ENCODE peak calls at places on chromosomes 1 and 21, in eight cellular contexts. One of them, this sample, is unnamed.

GRCh38 chr1:63829349-63830327 is 55.8 kb downstream of the ROR1 start:
- DNase-seq in astrocyte of the cerebellum: no peak
- DNase-seq in astrocyte of the spinal cord: peak
- DNase-seq in K562: no peak
- DNase-seq in left ventricle myocardium inferior: no peak
- DNase-seq in CD8-positive, alpha-beta memory T cell: no peak
- DNase-seq in GM12878: no peak
- DNase-seq in SK-N-MC: no peak
- DNase-seq in this sample: no peak

GRCh38 chr1:98827041-98827440 is 165.5 kb downstream of the SNX7 start:
- DNase-seq in astrocyte of the cerebellum: no peak
- DNase-seq in astrocyte of the spinal cord: no peak
- DNase-seq in K562: no peak
- DNase-seq in left ventricle myocardium inferior: no peak
- DNase-seq in CD8-positive, alpha-beta memory T cell: no peak
- DNase-seq in GM12878: no peak
- DNase-seq in SK-N-MC: no peak
- DNase-seq in this sample: no peak

GRCh38 chr1:234324668-234325225 is 48.5 kb upstream of the COA6 start:
- DNase-seq in astrocyte of the cerebellum: no peak
- DNase-seq in astrocyte of the spinal cord: no peak
- DNase-seq in K562: no peak
- DNase-seq in left ventricle myocardium inferior: no peak
- DNase-seq in CD8-positive, alpha-beta memory T cell: no peak
- DNase-seq in GM12878: no peak
- DNase-seq in SK-N-MC: no peak
- DNase-seq in this sample: no peak

GRCh38 chr1:187001198-187001904 is 172.6 kb downstream of the PLA2G4A start:
- DNase-seq in astrocyte of the cerebellum: peak
- DNase-seq in astrocyte of the spinal cord: peak
- DNase-seq in K562: no peak
- DNase-seq in left ventricle myocardium inferior: no peak
- DNase-seq in CD8-positive, alpha-beta memory T cell: no peak
- DNase-seq in GM12878: no peak
- DNase-seq in SK-N-MC: no peak
- DNase-seq in this sample: no peak

GRCh38 chr1:107557095-107557494 is 407.9 kb downstream of the VAV3 start:
- DNase-seq in astrocyte of the cerebellum: no peak
- DNase-seq in astrocyte of the spinal cord: no peak
- DNase-seq in K562: no peak
- DNase-seq in left ventricle myocardium inferior: no peak
- DNase-seq in CD8-positive, alpha-beta memory T cell: no peak
- DNase-seq in GM12878: no peak
- DNase-seq in SK-N-MC: no peak
- DNase-seq in this sample: no peak

GRCh38 chr1:44025816-44026215 is 5.4 kb downstream of the SLC6A9 start:
- DNase-seq in astrocyte of the cerebellum: no peak
- DNase-seq in astrocyte of the spinal cord: no peak
- DNase-seq in K562: no peak
- DNase-seq in left ventricle myocardium inferior: no peak
- DNase-seq in CD8-positive, alpha-beta memory T cell: no peak
- DNase-seq in GM12878: no peak
- DNase-seq in SK-N-MC: no peak
- DNase-seq in this sample: no peak

GRCh38 chr1:30749691-30750583 is 7.6 kb downstream of the LAPTM5 start:
- DNase-seq in astrocyte of the cerebellum: no peak
- DNase-seq in astrocyte of the spinal cord: no peak
- DNase-seq in K562: no peak
- DNase-seq in left ventricle myocardium inferior: no peak
- DNase-seq in CD8-positive, alpha-beta memory T cell: peak
- DNase-seq in GM12878: no peak
- DNase-seq in SK-N-MC: no peak
- DNase-seq in this sample: peak

GRCh38 chr21:38973552-38973951 is 167.8 kb downstream of the ETS2 start:
- DNase-seq in astrocyte of the cerebellum: no peak
- DNase-seq in astrocyte of the spinal cord: no peak
- DNase-seq in K562: no peak
- DNase-seq in left ventricle myocardium inferior: no peak
- DNase-seq in CD8-positive, alpha-beta memory T cell: no peak
- DNase-seq in GM12878: no peak
- DNase-seq in SK-N-MC: no peak
- DNase-seq in this sample: no peak

GRCh38 chr1:234914606-234915290 is 213.9 kb downstream of the TOMM20 start:
- DNase-seq in astrocyte of the cerebellum: no peak
- DNase-seq in astrocyte of the spinal cord: no peak
- DNase-seq in K562: no peak
- DNase-seq in left ventricle myocardium inferior: no peak
- DNase-seq in CD8-positive, alpha-beta memory T cell: no peak
- DNase-seq in GM12878: no peak
- DNase-seq in SK-N-MC: no peak
- DNase-seq in this sample: no peak

GRCh38 chr1:72286401-72286800 is 4.1 kb upstream of the NEGR1 start:
- DNase-seq in astrocyte of the cerebellum: no peak
- DNase-seq in astrocyte of the spinal cord: no peak
- DNase-seq in K562: no peak
- DNase-seq in left ventricle myocardium inferior: no peak
- DNase-seq in CD8-positive, alpha-beta memory T cell: no peak
- DNase-seq in GM12878: no peak
- DNase-seq in SK-N-MC: no peak
- DNase-seq in this sample: no peak

GRCh38 chr1:12067900-12068821 is 5.1 kb downstream of the TNFRSF8 start:
- DNase-seq in astrocyte of the cerebellum: no peak
- DNase-seq in astrocyte of the spinal cord: peak
- DNase-seq in K562: peak
- DNase-seq in left ventricle myocardium inferior: no peak
- DNase-seq in CD8-positive, alpha-beta memory T cell: no peak
- DNase-seq in GM12878: peak
- DNase-seq in SK-N-MC: no peak
- DNase-seq in this sample: no peak

GRCh38 chr1:237851209-237851845 is 39.4 kb downstream of the ZP4 start:
- DNase-seq in astrocyte of the cerebellum: peak
- DNase-seq in astrocyte of the spinal cord: peak
- DNase-seq in K562: peak
- DNase-seq in left ventricle myocardium inferior: no peak
- DNase-seq in CD8-positive, alpha-beta memory T cell: no peak
- DNase-seq in GM12878: no peak
- DNase-seq in SK-N-MC: peak
- DNase-seq in this sample: peak

GRCh38 chr1:164443836-164444235 is 115.1 kb upstream of the PBX1 start:
- DNase-seq in astrocyte of the cerebellum: no peak
- DNase-seq in astrocyte of the spinal cord: no peak
- DNase-seq in K562: no peak
- DNase-seq in left ventricle myocardium inferior: no peak
- DNase-seq in CD8-positive, alpha-beta memory T cell: no peak
- DNase-seq in GM12878: no peak
- DNase-seq in SK-N-MC: no peak
- DNase-seq in this sample: no peak

GRCh38 chr1:181354865-181355264 is 128.5 kb upstream of the CACNA1E start:
- DNase-seq in astrocyte of the cerebellum: no peak
- DNase-seq in astrocyte of the spinal cord: no peak
- DNase-seq in K562: no peak
- DNase-seq in left ventricle myocardium inferior: no peak
- DNase-seq in CD8-positive, alpha-beta memory T cell: no peak
- DNase-seq in GM12878: no peak
- DNase-seq in SK-N-MC: no peak
- DNase-seq in this sample: no peak

GRCh38 chr21:45372732-45373355 is 32.1 kb upstream of the COL18A1 start:
- DNase-seq in astrocyte of the cerebellum: no peak
- DNase-seq in astrocyte of the spinal cord: no peak
- DNase-seq in K562: no peak
- DNase-seq in left ventricle myocardium inferior: peak
- DNase-seq in CD8-positive, alpha-beta memory T cell: no peak
- DNase-seq in GM12878: no peak
- DNase-seq in SK-N-MC: no peak
- DNase-seq in this sample: no peak

GRCh38 chr1:6313382-6314265 is 52.7 kb upstream of the GPR153 start:
- DNase-seq in astrocyte of the cerebellum: no peak
- DNase-seq in astrocyte of the spinal cord: no peak
- DNase-seq in K562: peak
- DNase-seq in left ventricle myocardium inferior: no peak
- DNase-seq in CD8-positive, alpha-beta memory T cell: no peak
- DNase-seq in GM12878: no peak
- DNase-seq in SK-N-MC: no peak
- DNase-seq in this sample: no peak

GRCh38 chr1:76939107-76939816 is 72.0 kb downstream of the ST6GALNAC5 start:
- DNase-seq in astrocyte of the cerebellum: peak
- DNase-seq in astrocyte of the spinal cord: peak
- DNase-seq in K562: no peak
- DNase-seq in left ventricle myocardium inferior: no peak
- DNase-seq in CD8-positive, alpha-beta memory T cell: no peak
- DNase-seq in GM12878: no peak
- DNase-seq in SK-N-MC: no peak
- DNase-seq in this sample: no peak

GRCh38 chr1:27364696-27365371 is 1.9 kb downstream of the MAP3K6 start:
- DNase-seq in astrocyte of the cerebellum: no peak
- DNase-seq in astrocyte of the spinal cord: no peak
- DNase-seq in K562: no peak
- DNase-seq in left ventricle myocardium inferior: no peak
- DNase-seq in CD8-positive, alpha-beta memory T cell: no peak
- DNase-seq in GM12878: no peak
- DNase-seq in SK-N-MC: no peak
- DNase-seq in this sample: no peak
- H3K4me3 ChIP-seq in astrocyte of the cerebellum: peak
- H3K4me3 ChIP-seq in astrocyte of the spinal cord: peak
- H3K4me3 ChIP-seq in K562: peak
- H3K4me3 ChIP-seq in left ventricle myocardium inferior: peak
- H3K4me3 ChIP-seq in CD8-positive, alpha-beta memory T cell: peak
- H3K4me3 ChIP-seq in GM12878: no peak
- H3K4me3 ChIP-seq in SK-N-MC: peak
- H3K4me3 ChIP-seq in this sample: no peak

GRCh38 chr1:185517808-185518419 is 200.9 kb upstream of the IVNS1ABP start:
- DNase-seq in astrocyte of the cerebellum: no peak
- DNase-seq in astrocyte of the spinal cord: peak
- DNase-seq in K562: no peak
- DNase-seq in left ventricle myocardium inferior: no peak
- DNase-seq in CD8-positive, alpha-beta memory T cell: no peak
- DNase-seq in GM12878: no peak
- DNase-seq in SK-N-MC: no peak
- DNase-seq in this sample: no peak
- H3K4me3 ChIP-seq in astrocyte of the cerebellum: no peak
- H3K4me3 ChIP-seq in astrocyte of the spinal cord: no peak
- H3K4me3 ChIP-seq in K562: no peak
- H3K4me3 ChIP-seq in left ventricle myocardium inferior: no peak
- H3K4me3 ChIP-seq in CD8-positive, alpha-beta memory T cell: no peak
- H3K4me3 ChIP-seq in GM12878: no peak
- H3K4me3 ChIP-seq in SK-N-MC: no peak
- H3K4me3 ChIP-seq in this sample: no peak

GRCh38 chr21:42495027-42495426 is 997 bp downstream of the RSPH1 start:
- DNase-seq in astrocyte of the cerebellum: no peak
- DNase-seq in astrocyte of the spinal cord: no peak
- DNase-seq in K562: no peak
- DNase-seq in left ventricle myocardium inferior: no peak
- DNase-seq in CD8-positive, alpha-beta memory T cell: no peak
- DNase-seq in GM12878: no peak
- DNase-seq in SK-N-MC: no peak
- DNase-seq in this sample: peak
- H3K4me3 ChIP-seq in astrocyte of the cerebellum: no peak
- H3K4me3 ChIP-seq in astrocyte of the spinal cord: no peak
- H3K4me3 ChIP-seq in K562: no peak
- H3K4me3 ChIP-seq in left ventricle myocardium inferior: no peak
- H3K4me3 ChIP-seq in CD8-positive, alpha-beta memory T cell: no peak
- H3K4me3 ChIP-seq in GM12878: no peak
- H3K4me3 ChIP-seq in SK-N-MC: no peak
- H3K4me3 ChIP-seq in this sample: no peak

GRCh38 chr1:81809808-81810207 is 9.1 kb downstream of the ADGRL2 start:
- DNase-seq in astrocyte of the cerebellum: no peak
- DNase-seq in astrocyte of the spinal cord: no peak
- DNase-seq in K562: no peak
- DNase-seq in left ventricle myocardium inferior: no peak
- DNase-seq in CD8-positive, alpha-beta memory T cell: no peak
- DNase-seq in GM12878: no peak
- DNase-seq in SK-N-MC: no peak
- DNase-seq in this sample: no peak

GRCh38 chr1:81811757-81812371 is 11.1 kb downstream of the ADGRL2 start:
- DNase-seq in astrocyte of the cerebellum: no peak
- DNase-seq in astrocyte of the spinal cord: peak
- DNase-seq in K562: no peak
- DNase-seq in left ventricle myocardium inferior: no peak
- DNase-seq in CD8-positive, alpha-beta memory T cell: no peak
- DNase-seq in GM12878: no peak
- DNase-seq in SK-N-MC: no peak
- DNase-seq in this sample: no peak

GRCh38 chr1:81805537-81806431 is 5.0 kb downstream of the ADGRL2 start:
- DNase-seq in astrocyte of the cerebellum: no peak
- DNase-seq in astrocyte of the spinal cord: no peak
- DNase-seq in K562: no peak
- DNase-seq in left ventricle myocardium inferior: no peak
- DNase-seq in CD8-positive, alpha-beta memory T cell: no peak
- DNase-seq in GM12878: no peak
- DNase-seq in SK-N-MC: no peak
- DNase-seq in this sample: no peak

GRCh38 chr1:81806432-81806770 is 5.7 kb downstream of the ADGRL2 start:
- DNase-seq in astrocyte of the cerebellum: no peak
- DNase-seq in astrocyte of the spinal cord: no peak
- DNase-seq in K562: no peak
- DNase-seq in left ventricle myocardium inferior: no peak
- DNase-seq in CD8-positive, alpha-beta memory T cell: no peak
- DNase-seq in GM12878: no peak
- DNase-seq in SK-N-MC: no peak
- DNase-seq in this sample: no peak

DNA sequence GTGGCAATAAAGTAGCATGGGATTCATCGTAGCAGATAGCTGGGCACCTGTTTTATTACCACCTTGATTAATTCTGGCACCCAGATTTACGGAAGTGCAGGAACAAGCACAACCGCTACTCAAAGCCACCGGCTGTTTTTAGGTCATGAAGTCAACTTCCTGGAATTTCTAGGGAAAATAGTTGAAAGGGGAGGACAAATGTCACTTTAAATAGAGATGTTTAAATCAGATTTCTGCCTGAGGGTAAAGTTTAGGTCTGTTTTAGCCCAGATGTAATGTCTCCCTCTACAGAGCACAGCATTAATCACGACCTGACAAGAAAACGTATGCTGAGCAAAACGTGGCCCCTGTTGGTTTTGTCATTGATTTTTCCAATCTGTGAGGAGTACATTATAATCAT is 8.0 kb downstream of the ADGRL2 start:
- DNase-seq in astrocyte of the cerebellum: no peak
- DNase-seq in astrocyte of the spinal cord: no peak
- DNase-seq in K562: no peak
- DNase-seq in left ventricle myocardium inferior: no peak
- DNase-seq in CD8-positive, alpha-beta memory T cell: no peak
- DNase-seq in GM12878: no peak
- DNase-seq in SK-N-MC: no peak
- DNase-seq in this sample: no peak
- H3K4me3 ChIP-seq in astrocyte of the cerebellum: no peak
- H3K4me3 ChIP-seq in astrocyte of the spinal cord: no peak
- H3K4me3 ChIP-seq in K562: no peak
- H3K4me3 ChIP-seq in left ventricle myocardium inferior: peak
- H3K4me3 ChIP-seq in CD8-positive, alpha-beta memory T cell: no peak
- H3K4me3 ChIP-seq in GM12878: no peak
- H3K4me3 ChIP-seq in SK-N-MC: no peak
- H3K4me3 ChIP-seq in this sample: no peak

DNA sequence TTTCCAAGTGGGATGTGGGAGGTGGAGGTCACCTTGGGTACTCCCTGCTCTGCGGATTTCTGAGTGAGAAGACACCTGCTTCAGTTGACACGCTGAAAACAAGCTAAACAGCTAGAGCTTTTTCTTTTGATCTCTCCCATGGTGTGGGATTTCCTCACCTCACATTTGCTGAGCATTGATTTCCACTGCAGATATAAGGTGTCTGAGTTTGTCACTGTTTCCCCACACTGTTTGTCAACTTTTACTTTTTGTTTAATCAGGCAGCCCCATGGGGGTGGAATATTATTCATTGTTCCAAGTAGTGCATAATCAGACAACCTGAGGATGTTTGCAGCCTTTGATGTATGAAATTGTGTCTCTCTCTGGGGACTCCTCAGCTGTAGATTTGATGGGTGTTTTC is 49.5 kb downstream of the FASLG start:
- DNase-seq in astrocyte of the cerebellum: no peak
- DNase-seq in astrocyte of the spinal cord: no peak
- DNase-seq in K562: no peak
- DNase-seq in left ventricle myocardium inferior: no peak
- DNase-seq in CD8-positive, alpha-beta memory T cell: no peak
- DNase-seq in GM12878: no peak
- DNase-seq in SK-N-MC: no peak
- DNase-seq in this sample: no peak
- H3K4me3 ChIP-seq in astrocyte of the cerebellum: no peak
- H3K4me3 ChIP-seq in astrocyte of the spinal cord: no peak
- H3K4me3 ChIP-seq in K562: no peak
- H3K4me3 ChIP-seq in left ventricle myocardium inferior: no peak
- H3K4me3 ChIP-seq in CD8-positive, alpha-beta memory T cell: no peak
- H3K4me3 ChIP-seq in GM12878: no peak
- H3K4me3 ChIP-seq in SK-N-MC: no peak
- H3K4me3 ChIP-seq in this sample: no peak